ENCODE peak calls at places on chromosomes 1 and 21, in five cellular contexts. One of them, this sample, is unnamed.

GRCh38 chr1:2888281-2888845 is 86.9 kb upstream of the TTC34 start:
- DNase-seq in thoracic aorta: no peak
- DNase-seq in adrenal gland: no peak
- DNase-seq in WERI-Rb-1: no peak
- DNase-seq in AG04450: no peak
- DNase-seq in this sample: no peak

GRCh38 chr1:230919201-230919600 is 50.9 kb upstream of the C1orf198 start:
- DNase-seq in WERI-Rb-1: no peak
- DNase-seq in adrenal gland: no peak
- DNase-seq in AG04450: no peak
- DNase-seq in thoracic aorta: no peak
- DNase-seq in this sample: no peak

GRCh38 chr1:205313681-205314308 is 7.8 kb downstream of the NUAK2 start:
- DNase-seq in WERI-Rb-1: peak; percentile 93
- DNase-seq in thoracic aorta: no peak
- DNase-seq in AG04450: peak; percentile 66
- DNase-seq in adrenal gland: peak; percentile 42
- DNase-seq in this sample: no peak

GRCh38 chr1:16122361-16122881 is 33.4 kb downstream of the EPHA2 start:
- DNase-seq in AG04450: no peak
- DNase-seq in WERI-Rb-1: no peak
- DNase-seq in adrenal gland: no peak
- DNase-seq in thoracic aorta: no peak
- DNase-seq in this sample: peak; percentile 26

GRCh38 chr21:45080232-45080631 is 5.9 kb downstream of the ADARB1 start:
- DNase-seq in adrenal gland: no peak
- DNase-seq in WERI-Rb-1: no peak
- DNase-seq in thoracic aorta: no peak
- DNase-seq in AG04450: no peak
- DNase-seq in this sample: no peak

GRCh38 chr1:207862241-207862787 is 48.6 kb downstream of the CD34 start:
- DNase-seq in WERI-Rb-1: no peak
- DNase-seq in adrenal gland: no peak
- DNase-seq in thoracic aorta: no peak
- DNase-seq in AG04450: peak; percentile 39
- DNase-seq in this sample: no peak

GRCh38 chr1:92478393-92478792 is 8.3 kb downstream of the GFI1 start:
- DNase-seq in WERI-Rb-1: no peak
- DNase-seq in AG04450: no peak
- DNase-seq in adrenal gland: no peak
- DNase-seq in thoracic aorta: no peak
- DNase-seq in this sample: no peak

GRCh38 chr1:32372149-32372756 is 9.9 kb downstream of the TSSK3 start:
- DNase-seq in thoracic aorta: no peak
- DNase-seq in adrenal gland: no peak
- DNase-seq in WERI-Rb-1: no peak
- DNase-seq in AG04450: no peak
- DNase-seq in this sample: no peak

GRCh38 chr1:189567890-189568289 is 909.8 kb downstream of the BRINP3 start:
- DNase-seq in WERI-Rb-1: no peak
- DNase-seq in thoracic aorta: no peak
- DNase-seq in AG04450: no peak
- DNase-seq in adrenal gland: no peak
- DNase-seq in this sample: no peak

GRCh38 chr1:30793209-30793608 is 35.6 kb upstream of the LAPTM5 start:
- DNase-seq in adrenal gland: no peak
- DNase-seq in AG04450: no peak
- DNase-seq in WERI-Rb-1: no peak
- DNase-seq in thoracic aorta: no peak
- DNase-seq in this sample: no peak

GRCh38 chr1:210440081-210440480 is 111.4 kb downstream of the HHAT start:
- DNase-seq in adrenal gland: no peak
- DNase-seq in AG04450: no peak
- DNase-seq in WERI-Rb-1: no peak
- DNase-seq in thoracic aorta: no peak
- DNase-seq in this sample: no peak

GRCh38 chr1:94463765-94464330 is 45.7 kb downstream of the ABCD3 start:
- DNase-seq in thoracic aorta: no peak
- DNase-seq in WERI-Rb-1: peak; percentile 35
- DNase-seq in adrenal gland: peak; percentile 20
- DNase-seq in AG04450: peak; percentile 21
- DNase-seq in this sample: no peak

GRCh38 chr1:57986432-57986831 is 560.1 kb downstream of the OMA1 start:
- DNase-seq in adrenal gland: no peak
- DNase-seq in AG04450: no peak
- DNase-seq in thoracic aorta: no peak
- DNase-seq in WERI-Rb-1: no peak
- DNase-seq in this sample: no peak

GRCh38 chr1:227225715-227226346 is 92.5 kb downstream of the CDC42BPA start:
- DNase-seq in thoracic aorta: no peak
- DNase-seq in adrenal gland: no peak
- DNase-seq in WERI-Rb-1: no peak
- DNase-seq in AG04450: peak; percentile 15
- DNase-seq in this sample: peak; percentile 9

GRCh38 chr1:2496746-2497145 is 20.7 kb downstream of the PLCH2 start:
- DNase-seq in WERI-Rb-1: no peak
- DNase-seq in thoracic aorta: no peak
- DNase-seq in adrenal gland: no peak
- DNase-seq in AG04450: no peak
- DNase-seq in this sample: no peak

GRCh38 chr1:221576268-221576667 is 165.6 kb downstream of the DUSP10 start:
- DNase-seq in WERI-Rb-1: no peak
- DNase-seq in adrenal gland: no peak
- DNase-seq in AG04450: peak; percentile 86
- DNase-seq in thoracic aorta: no peak
- DNase-seq in this sample: peak; percentile 44

GRCh38 chr21:32682696-32683474 is 44.9 kb downstream of the SYNJ1 start:
- DNase-seq in AG04450: no peak
- DNase-seq in adrenal gland: no peak
- DNase-seq in WERI-Rb-1: no peak
- DNase-seq in thoracic aorta: no peak
- DNase-seq in this sample: no peak

GRCh38 chr1:43655953-43656352 is 6.0 kb downstream of the KDM4A start:
- DNase-seq in WERI-Rb-1: no peak
- DNase-seq in AG04450: no peak
- DNase-seq in thoracic aorta: no peak
- DNase-seq in adrenal gland: no peak
- DNase-seq in this sample: no peak

GRCh38 chr1:12490547-12491142 is 127.4 kb downstream of the DHRS3 start:
- DNase-seq in thoracic aorta: no peak
- DNase-seq in AG04450: no peak
- DNase-seq in adrenal gland: no peak
- DNase-seq in WERI-Rb-1: no peak
- DNase-seq in this sample: no peak

GRCh38 chr21:33266784-33267135 is 593 bp downstream of the IL10RB start:
- DNase-seq in adrenal gland: no peak
- DNase-seq in WERI-Rb-1: no peak
- DNase-seq in thoracic aorta: no peak
- DNase-seq in AG04450: no peak
- DNase-seq in this sample: peak; percentile 6

GRCh38 chr1:43536196-43536863 is 5.6 kb downstream of the PTPRF start:
- DNase-seq in adrenal gland: no peak
- DNase-seq in thoracic aorta: no peak
- DNase-seq in AG04450: no peak
- DNase-seq in WERI-Rb-1: no peak
- DNase-seq in this sample: no peak

GRCh38 chr1:216183007-216183406 is 240.2 kb downstream of the USH2A start:
- DNase-seq in AG04450: peak; percentile 15
- DNase-seq in adrenal gland: no peak
- DNase-seq in WERI-Rb-1: peak; percentile 51
- DNase-seq in thoracic aorta: no peak
- DNase-seq in this sample: peak; percentile 67

GRCh38 chr1:17120962-17121837 is 1.9 kb upstream of the PADI2 start:
- DNase-seq in WERI-Rb-1: no peak
- DNase-seq in thoracic aorta: no peak
- DNase-seq in adrenal gland: no peak
- DNase-seq in AG04450: no peak
- DNase-seq in this sample: no peak

GRCh38 chr1:201530741-201531521 is 8.0 kb upstream of the NAV1 start:
- DNase-seq in thoracic aorta: no peak
- DNase-seq in adrenal gland: peak; percentile 74
- DNase-seq in WERI-Rb-1: peak; percentile 96
- DNase-seq in AG04450: no peak
- DNase-seq in this sample: peak; percentile 84

GRCh38 chr1:88985033-88985432 is 7.4 kb downstream of the KYAT3 start:
- DNase-seq in thoracic aorta: no peak
- DNase-seq in adrenal gland: peak; percentile 67
- DNase-seq in WERI-Rb-1: no peak
- DNase-seq in AG04450: peak; percentile 59
- DNase-seq in this sample: peak; percentile 46

GRCh38 chr21:35265170-35265877 is 216.2 kb upstream of the RUNX1 start:
- DNase-seq in WERI-Rb-1: no peak
- DNase-seq in AG04450: no peak
- DNase-seq in adrenal gland: no peak
- DNase-seq in thoracic aorta: no peak
- DNase-seq in this sample: peak; percentile 88

GRCh38 chr1:115829947-115830346 is 11.0 kb downstream of the NHLH2 start:
- DNase-seq in WERI-Rb-1: peak; percentile 49
- DNase-seq in AG04450: no peak
- DNase-seq in adrenal gland: no peak
- DNase-seq in thoracic aorta: no peak
- DNase-seq in this sample: peak; percentile 21

GRCh38 chr1:109547412-109548320 is 749 bp upstream of the GNAI3 start:
- DNase-seq in WERI-Rb-1: no peak
- DNase-seq in adrenal gland: no peak
- DNase-seq in AG04450: no peak
- DNase-seq in thoracic aorta: no peak
- DNase-seq in this sample: peak; percentile 45

GRCh38 chr1:201585901-201586300 is 47.0 kb downstream of the NAV1 start:
- DNase-seq in AG04450: no peak
- DNase-seq in WERI-Rb-1: no peak
- DNase-seq in thoracic aorta: no peak
- DNase-seq in adrenal gland: no peak
- DNase-seq in this sample: no peak

GRCh38 chr1:55015731-55016620 is 17.2 kb downstream of the BSND start:
- DNase-seq in thoracic aorta: no peak
- DNase-seq in WERI-Rb-1: no peak
- DNase-seq in AG04450: no peak
- DNase-seq in adrenal gland: no peak
- DNase-seq in this sample: no peak

GRCh38 chr1:28058168-28058567 is 30.2 kb downstream of the EYA3 start:
- DNase-seq in WERI-Rb-1: no peak
- DNase-seq in adrenal gland: no peak
- DNase-seq in AG04450: no peak
- DNase-seq in thoracic aorta: no peak
- DNase-seq in this sample: no peak

GRCh38 chr1:3981261-3981660 is 81.2 kb upstream of the C1orf174 start:
- DNase-seq in AG04450: no peak
- DNase-seq in adrenal gland: no peak
- DNase-seq in WERI-Rb-1: no peak
- DNase-seq in thoracic aorta: no peak
- DNase-seq in this sample: no peak

GRCh38 chr1:3976821-3977220 is 76.7 kb upstream of the C1orf174 start:
- DNase-seq in adrenal gland: no peak
- DNase-seq in AG04450: no peak
- DNase-seq in WERI-Rb-1: no peak
- DNase-seq in thoracic aorta: no peak
- DNase-seq in this sample: no peak

GRCh38 chr1:3978928-3979325 is 78.9 kb upstream of the C1orf174 start:
- DNase-seq in adrenal gland: no peak
- DNase-seq in AG04450: no peak
- DNase-seq in thoracic aorta: no peak
- DNase-seq in WERI-Rb-1: peak; percentile 41
- DNase-seq in this sample: no peak

GRCh38 chr1:3975903-3976630 is 76.0 kb upstream of the C1orf174 start:
- DNase-seq in adrenal gland: no peak
- DNase-seq in AG04450: no peak
- DNase-seq in WERI-Rb-1: no peak
- DNase-seq in thoracic aorta: no peak
- DNase-seq in this sample: no peak

GRCh38 chr1:3978196-3978927 is 78.3 kb upstream of the C1orf174 start:
- DNase-seq in WERI-Rb-1: no peak
- DNase-seq in AG04450: no peak
- DNase-seq in adrenal gland: no peak
- DNase-seq in thoracic aorta: no peak
- DNase-seq in this sample: no peak
- H3K9me3 ChIP-seq in WERI-Rb-1: no peaks in the 10 kb centered on the region
- H3K9me3 ChIP-seq in AG04450: peaks cover 93% of the 10 kb centered on the region
- H3K9me3 ChIP-seq in adrenal gland: no peaks in the 10 kb centered on the region
- H3K9me3 ChIP-seq in thoracic aorta: no peaks in the 10 kb centered on the region
- H3K9me3 ChIP-seq in this sample: no peaks in the 10 kb centered on the region

GRCh38 chr21:30104246-30104645 is 62.4 kb downstream of the CLDN17 start:
- DNase-seq in adrenal gland: no peak
- DNase-seq in thoracic aorta: no peak
- DNase-seq in AG04450: no peak
- DNase-seq in WERI-Rb-1: no peak
- DNase-seq in this sample: no peak
- H3K9me3 ChIP-seq in adrenal gland: no peaks in the 10 kb centered on the region
- H3K9me3 ChIP-seq in thoracic aorta: no peaks in the 10 kb centered on the region
- H3K9me3 ChIP-seq in AG04450: peaks cover 9% of the 10 kb centered on the region
- H3K9me3 ChIP-seq in WERI-Rb-1: no peaks in the 10 kb centered on the region
- H3K9me3 ChIP-seq in this sample: no peaks in the 10 kb centered on the region

GRCh38 chr1:160606611-160607010 is 27.3 kb upstream of the CD84 start:
- DNase-seq in thoracic aorta: no peak
- DNase-seq in adrenal gland: no peak
- DNase-seq in WERI-Rb-1: no peak
- DNase-seq in AG04450: no peak
- DNase-seq in this sample: no peak

GRCh38 chr1:160608057-160608456 is 28.8 kb upstream of the CD84 start:
- DNase-seq in WERI-Rb-1: no peak
- DNase-seq in AG04450: no peak
- DNase-seq in adrenal gland: no peak
- DNase-seq in thoracic aorta: no peak
- DNase-seq in this sample: no peak

GRCh38 chr1:160605792-160606520 is 26.7 kb upstream of the CD84 start:
- DNase-seq in AG04450: no peak
- DNase-seq in thoracic aorta: no peak
- DNase-seq in adrenal gland: no peak
- DNase-seq in WERI-Rb-1: no peak
- DNase-seq in this sample: no peak

GRCh38 chr1:160607051-160608032 is 28.0 kb upstream of the CD84 start:
- DNase-seq in WERI-Rb-1: peak; percentile 49
- DNase-seq in adrenal gland: peak; percentile 27
- DNase-seq in AG04450: peak; percentile 41
- DNase-seq in thoracic aorta: no peak
- DNase-seq in this sample: peak; percentile 38

GRCh38 chr1:160605205-160605604 is 25.9 kb upstream of the CD84 start:
- DNase-seq in AG04450: no peak
- DNase-seq in WERI-Rb-1: no peak
- DNase-seq in adrenal gland: no peak
- DNase-seq in thoracic aorta: no peak
- DNase-seq in this sample: no peak
- H3K9me3 ChIP-seq in AG04450: no peaks in the 10 kb centered on the region
- H3K9me3 ChIP-seq in WERI-Rb-1: peaks cover 6% of the 10 kb centered on the region
- H3K9me3 ChIP-seq in adrenal gland: no peaks in the 10 kb centered on the region
- H3K9me3 ChIP-seq in thoracic aorta: peaks cover 7% of the 10 kb centered on the region
- H3K9me3 ChIP-seq in this sample: no peaks in the 10 kb centered on the region

DNA sequence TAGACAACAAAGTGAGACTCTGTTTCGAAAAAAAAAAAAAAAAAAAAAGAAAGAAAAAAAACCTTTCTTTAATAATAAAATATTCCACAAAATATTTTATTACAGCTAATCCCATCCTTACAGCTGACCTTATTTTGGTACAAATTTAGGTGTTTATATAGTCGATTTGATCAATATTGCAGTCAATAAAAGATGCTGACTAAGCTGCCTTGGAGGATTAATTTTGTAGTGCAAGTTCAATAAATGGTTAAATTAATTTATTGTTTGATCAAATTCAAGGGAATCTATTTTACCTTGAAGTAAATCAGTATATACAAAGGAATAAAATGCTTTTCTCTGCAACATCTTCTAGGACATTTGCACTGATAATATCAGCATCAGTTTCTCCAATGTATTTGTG is 1764.3 kb downstream of the NCAM2 start:
- DNase-seq in thoracic aorta: no peak
- DNase-seq in AG04450: no peak
- DNase-seq in WERI-Rb-1: no peak
- DNase-seq in adrenal gland: no peak
- DNase-seq in this sample: no peak
- H3K9me3 ChIP-seq in thoracic aorta: no peaks in the 10 kb centered on the region
- H3K9me3 ChIP-seq in AG04450: peaks cover 11% of the 10 kb centered on the region
- H3K9me3 ChIP-seq in WERI-Rb-1: no peaks in the 10 kb centered on the region
- H3K9me3 ChIP-seq in adrenal gland: no peaks in the 10 kb centered on the region
- H3K9me3 ChIP-seq in this sample: no peaks in the 10 kb centered on the region